ENCODE peak calls at places on chromosomes 13 and 19, in nine cellular contexts. One of them, this sample, is unnamed.

GRCh38 chr19:31378404-31378803 is 29.2 kb upstream of the TSHZ3 start:
- DNase-seq in A549: peak; percentile 18
- DNase-seq in naive thymus-derived CD8-positive, alpha-beta T cell: no peak
- DNase-seq in Peyer's patch: peak; percentile 47
- DNase-seq in tibial artery: no peak
- DNase-seq in RKO: peak; percentile 2
- DNase-seq in neural crest cell: no peak
- DNase-seq in T-cell: no peak
- DNase-seq in iPS-NIHi11: no peak
- DNase-seq in this sample: no peak

GRCh38 chr13:95354680-95355487 is 53.6 kb upstream of the ABCC4 start:
- DNase-seq in A549: no peak
- DNase-seq in naive thymus-derived CD8-positive, alpha-beta T cell: no peak
- DNase-seq in Peyer's patch: no peak
- DNase-seq in tibial artery: no peak
- DNase-seq in RKO: no peak
- DNase-seq in neural crest cell: no peak
- DNase-seq in T-cell: no peak
- DNase-seq in iPS-NIHi11: no peak
- DNase-seq in this sample: no peak

GRCh38 chr19:48642862-48643261 is 3.1 kb downstream of the CA11 start:
- DNase-seq in A549: no peak
- DNase-seq in naive thymus-derived CD8-positive, alpha-beta T cell: no peak
- DNase-seq in Peyer's patch: no peak
- DNase-seq in tibial artery: no peak
- DNase-seq in RKO: no peak
- DNase-seq in neural crest cell: no peak
- DNase-seq in T-cell: no peak
- DNase-seq in iPS-NIHi11: no peak
- DNase-seq in this sample: no peak

GRCh38 chr19:46737275-46737654 is 8.6 kb upstream of the FKRP start:
- DNase-seq in A549: no peak
- DNase-seq in naive thymus-derived CD8-positive, alpha-beta T cell: no peak
- DNase-seq in Peyer's patch: no peak
- DNase-seq in tibial artery: no peak
- DNase-seq in RKO: no peak
- DNase-seq in neural crest cell: no peak
- DNase-seq in T-cell: no peak
- DNase-seq in iPS-NIHi11: no peak
- DNase-seq in this sample: no peak

GRCh38 chr19:13079542-13079986 is 23.1 kb downstream of the LYL1 start:
- DNase-seq in A549: no peak
- DNase-seq in naive thymus-derived CD8-positive, alpha-beta T cell: no peak
- DNase-seq in Peyer's patch: peak; percentile 66
- DNase-seq in tibial artery: no peak
- DNase-seq in RKO: no peak
- DNase-seq in neural crest cell: no peak
- DNase-seq in T-cell: no peak
- DNase-seq in iPS-NIHi11: no peak
- DNase-seq in this sample: no peak

GRCh38 chr13:20436505-20436904 is 89.2 kb downstream of the CRYL1 start:
- DNase-seq in A549: no peak
- DNase-seq in naive thymus-derived CD8-positive, alpha-beta T cell: no peak
- DNase-seq in Peyer's patch: no peak
- DNase-seq in tibial artery: no peak
- DNase-seq in RKO: no peak
- DNase-seq in neural crest cell: no peak
- DNase-seq in T-cell: no peak
- DNase-seq in iPS-NIHi11: no peak
- DNase-seq in this sample: no peak

GRCh38 chr13:70183041-70183440 is 74.8 kb upstream of the KLHL1 start:
- DNase-seq in A549: peak; percentile 0
- DNase-seq in naive thymus-derived CD8-positive, alpha-beta T cell: no peak
- DNase-seq in Peyer's patch: no peak
- DNase-seq in tibial artery: no peak
- DNase-seq in RKO: peak; percentile 26
- DNase-seq in neural crest cell: no peak
- DNase-seq in T-cell: no peak
- DNase-seq in iPS-NIHi11: no peak
- DNase-seq in this sample: no peak

GRCh38 chr13:39414339-39414738 is 188.7 kb downstream of the LHFPL6 start:
- DNase-seq in A549: no peak
- DNase-seq in naive thymus-derived CD8-positive, alpha-beta T cell: no peak
- DNase-seq in Peyer's patch: no peak
- DNase-seq in tibial artery: no peak
- DNase-seq in RKO: no peak
- DNase-seq in neural crest cell: no peak
- DNase-seq in T-cell: no peak
- DNase-seq in iPS-NIHi11: no peak
- DNase-seq in this sample: no peak

GRCh38 chr13:40764587-40765403 is 6.2 kb downstream of the MRPS31 start:
- DNase-seq in A549: no peak
- DNase-seq in naive thymus-derived CD8-positive, alpha-beta T cell: no peak
- DNase-seq in Peyer's patch: no peak
- DNase-seq in tibial artery: no peak
- DNase-seq in RKO: no peak
- DNase-seq in neural crest cell: no peak
- DNase-seq in T-cell: no peak
- DNase-seq in iPS-NIHi11: no peak
- DNase-seq in this sample: no peak

GRCh38 chr19:28234637-28235036 is 978.3 kb downstream of the UQCRFS1 start:
- DNase-seq in A549: no peak
- DNase-seq in naive thymus-derived CD8-positive, alpha-beta T cell: no peak
- DNase-seq in Peyer's patch: no peak
- DNase-seq in tibial artery: no peak
- DNase-seq in RKO: no peak
- DNase-seq in neural crest cell: no peak
- DNase-seq in T-cell: no peak
- DNase-seq in iPS-NIHi11: no peak
- DNase-seq in this sample: no peak